ENCODE peak calls at places on chromosome X, in seven cellular contexts. E is naive thymus-derived CD8-positive, alpha-beta T cell; Y is activated CD4-positive, alpha-beta T cell treated with anti-CD3 and anti-CD28 coated beads for 24 hours; C is RPMI8226; A is GM20000; V is lung; R is anterior cingulate cortex. H is an unnamed sample.
A peak's percentile ranks its signal among the peaks of the same experiment; 100 is the strongest.

GRCh38 chrX:40975951-40976350 is 109.3 kb upstream of the USP9X start:
- DNase-seq in C (no peak), A (no peak), V (no peak), R (no peak), Y (no peak), E (no peak), H (no peak)

GRCh38 chrX:13489451-13489850 is 80.0 kb upstream of the EGFL6 start:
- DNase-seq in Y (no peak), C (no peak), R (no peak), E (no peak), A (no peak), V (peak; percentile 35), H (no peak)

GRCh38 chrX:136880003-136880451 is 498 bp downstream of the RBMX start:
- DNase-seq in C (peak; percentile 48), A (peak; percentile 5), Y (no peak), V (peak; percentile 28), E (no peak), R (peak; percentile 43), H (no peak)

GRCh38 chrX:106802388-106803275 is at the start of gene TBC1D8B:
- DNase-seq in C (no peak), V (peak; percentile 79), E (no peak), R (peak; percentile 31), Y (no peak), A (peak; percentile 23), H (peak; percentile 89)

GRCh38 chrX:103356897-103357296 is 591 bp downstream of the TCEAL9 start:
- DNase-seq in E (no peak), Y (no peak), A (no peak), R (peak; percentile 19), C (no peak), V (no peak), H (no peak)

GRCh38 chrX:129568349-129568748 is 28.3 kb downstream of the OCRL start:
- DNase-seq in R (no peak), E (no peak), C (no peak), A (no peak), V (no peak), Y (no peak), H (no peak)

GRCh38 chrX:9845574-9845948 is 59.3 kb downstream of the SHROOM2 start:
- DNase-seq in Y (no peak), R (no peak), C (no peak), E (no peak), A (no peak), V (no peak), H (peak; percentile 80)

GRCh38 chrX:21176927-21177571 is 197.2 kb upstream of the CNKSR2 start:
- DNase-seq in C (no peak), A (no peak), E (no peak), Y (no peak), R (no peak), V (no peak), H (no peak)

GRCh38 chrX:26262121-26262523 is 46.2 kb downstream of the MAGEB5 start:
- DNase-seq in E (no peak), A (no peak), C (no peak), V (no peak), Y (no peak), R (no peak), H (no peak)

GRCh38 chrX:49991718-49992117 is 69.3 kb downstream of the CLCN5 start:
- DNase-seq in C (no peak), A (no peak), V (no peak), E (no peak), Y (no peak), R (no peak), H (no peak)

GRCh38 chrX:103556941-103557340 is 28.4 kb upstream of the TCEAL4 start:
- DNase-seq in Y (no peak), E (no peak), A (no peak), V (no peak), C (peak; percentile 88), R (no peak), H (peak; percentile 1)

H was measured in HepG2.